ENCODE peak calls at places on chromosomes 3 and 15, in ten cellular contexts. H is neural crest cell, Z is PC-3, B is mammary epithelial cell, C is epithelial cell of esophagus, A is psoas muscle, Y is cardiac muscle cell, P is HL-60, N is NB4, F is AG09309. T is an unnamed sample.

GRCh38 chr15:74610302-74610951 is 5.2 kb upstream of the CLK3 start:
- DNase-seq in H (no peak), Z (no peak), B (no peak), C (no peak), A (no peak), Y (peak; percentile 22), P (no peak), N (peak; percentile 36), F (no peak), T (no peak)

GRCh38 chr3:31210068-31210650 is 315.7 kb upstream of the GADL1 start:
- DNase-seq in H (no peak), Z (no peak), B (no peak), C (peak; percentile 12), A (no peak), Y (peak; percentile 42), P (peak; percentile 52), N (peak; percentile 66), F (no peak), T (no peak)

GRCh38 chr3:50365080-50365841 is 5.9 kb upstream of the TMEM115 start:
- DNase-seq in H (peak; percentile 73), Z (peak; percentile 82), B (peak; percentile 85), C (peak; percentile 95), A (peak; percentile 90), Y (peak; percentile 86), P (peak; percentile 84), N (no peak), F (no peak), T (peak; percentile 88)

GRCh38 chr15:57354436-57355123 is 21.7 kb upstream of the CGNL1 start:
- DNase-seq in H (no peak), Z (no peak), B (no peak), C (no peak), A (no peak), Y (no peak), P (no peak), N (no peak), F (no peak), T (no peak)

GRCh38 chr15:58336161-58336560 is 95.6 kb upstream of the LIPC start:
- DNase-seq in H (no peak), Z (no peak), B (no peak), C (no peak), A (no peak), Y (no peak), P (no peak), N (no peak), F (no peak), T (no peak)

GRCh38 chr15:52749250-52749649 is 40.9 kb downstream of the ONECUT1 start:
- DNase-seq in H (no peak), Z (no peak), B (no peak), C (no peak), A (no peak), Y (no peak), P (no peak), N (peak; percentile 31), F (no peak), T (no peak)

GRCh38 chr3:46470831-46471230 is 6.1 kb upstream of the LTF start:
- DNase-seq in H (no peak), Z (no peak), B (no peak), C (no peak), A (no peak), Y (no peak), P (no peak), N (no peak), F (no peak), T (no peak)

GRCh38 chr15:49182128-49182527 is 12.1 kb downstream of the GALK2 start:
- DNase-seq in H (no peak), Z (no peak), B (no peak), C (no peak), A (no peak), Y (no peak), P (no peak), N (no peak), F (no peak), T (no peak)

GRCh38 chr3:58588030-58588614 is 10.9 kb upstream of the FAM107A start:
- DNase-seq in H (peak; percentile 55), Z (peak; percentile 48), B (no peak), C (peak; percentile 46), A (no peak), Y (peak; percentile 85), P (no peak), N (peak; percentile 34), F (no peak), T (no peak)

GRCh38 chr15:38647683-38648082 is 83.1 kb upstream of the RASGRP1 start:
- DNase-seq in H (no peak), Z (peak; percentile 63), B (peak; percentile 56), C (peak; percentile 74), A (no peak), Y (peak; percentile 24), P (no peak), N (no peak), F (no peak), T (peak; percentile 73)
- TF ChIP-seq CTCF in H (peak; percentile 51), Z (peak; percentile 69), B (peak; percentile 74), C (peak; percentile 70), A (no peak), Y (peak; percentile 47), P (no peak), N (no peak), F (peak; percentile 49), T (peak; percentile 43)

DNA sequence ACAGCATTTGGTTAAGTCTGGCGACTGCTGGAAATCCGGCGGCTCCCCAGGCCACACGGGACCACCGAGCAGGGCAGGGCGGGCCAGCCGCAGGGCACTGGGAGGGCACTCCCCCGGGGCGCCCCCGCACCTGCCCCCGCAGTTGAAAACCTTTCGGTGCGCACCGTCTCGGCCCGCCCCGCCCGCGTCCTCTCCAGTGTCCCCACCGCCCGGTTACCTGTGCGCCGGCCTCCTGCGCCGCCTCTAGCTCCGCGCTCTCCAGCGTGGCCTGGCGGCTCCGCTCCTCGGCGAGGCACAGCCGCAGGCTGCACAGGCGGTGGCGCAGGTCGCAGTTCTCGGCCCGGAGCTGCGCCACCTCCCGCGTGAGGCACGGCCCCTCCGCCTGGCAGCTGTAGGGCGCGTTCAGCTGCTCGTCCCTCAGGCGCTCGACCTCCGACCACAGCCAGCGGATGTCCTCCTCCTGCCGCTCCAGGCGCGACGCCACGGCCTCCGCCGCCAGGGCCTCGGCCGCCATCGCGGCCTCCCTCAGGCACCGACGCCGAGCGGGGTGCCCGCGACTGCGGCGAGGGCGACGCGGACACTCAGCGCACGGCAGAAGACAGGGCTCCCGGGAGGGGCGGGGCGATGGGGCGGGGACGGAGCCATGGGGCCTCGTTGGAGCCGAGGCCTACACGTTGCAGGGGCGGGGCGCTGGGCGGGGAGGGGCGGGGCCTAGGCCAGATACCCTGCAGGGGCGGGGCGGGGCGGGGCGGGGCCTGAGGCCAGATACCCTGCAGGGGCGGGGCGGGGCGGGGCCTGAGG is at the start of gene TARS3:
- DNase-seq in H (peak; percentile 78), Z (peak; percentile 83), B (peak; percentile 84), C (peak; percentile 93), A (peak; percentile 98), Y (peak; percentile 94), P (peak; percentile 94), N (peak; percentile 95), F (peak; percentile 38), T (peak; percentile 71)
- TF ChIP-seq CTCF in H (peak; percentile 25), Z (no peak), B (peak; percentile 34), C (no peak), A (no peak), Y (peak; percentile 10), P (no peak), N (peak; percentile 7), F (no peak), T (peak; percentile 27)

GRCh38 chr3:157182879-157183278 is 22.9 kb upstream of the CCNL1 start:
- DNase-seq in H (no peak), Z (no peak), B (no peak), C (no peak), A (no peak), Y (no peak), P (no peak), N (peak; percentile 19), F (no peak), T (no peak)
- TF ChIP-seq CTCF in H (no peak), Z (peak; percentile 34), B (no peak), C (peak; percentile 8), A (no peak), Y (no peak), P (no peak), N (peak; percentile 17), F (peak; percentile 36), T (no peak)

DNA sequence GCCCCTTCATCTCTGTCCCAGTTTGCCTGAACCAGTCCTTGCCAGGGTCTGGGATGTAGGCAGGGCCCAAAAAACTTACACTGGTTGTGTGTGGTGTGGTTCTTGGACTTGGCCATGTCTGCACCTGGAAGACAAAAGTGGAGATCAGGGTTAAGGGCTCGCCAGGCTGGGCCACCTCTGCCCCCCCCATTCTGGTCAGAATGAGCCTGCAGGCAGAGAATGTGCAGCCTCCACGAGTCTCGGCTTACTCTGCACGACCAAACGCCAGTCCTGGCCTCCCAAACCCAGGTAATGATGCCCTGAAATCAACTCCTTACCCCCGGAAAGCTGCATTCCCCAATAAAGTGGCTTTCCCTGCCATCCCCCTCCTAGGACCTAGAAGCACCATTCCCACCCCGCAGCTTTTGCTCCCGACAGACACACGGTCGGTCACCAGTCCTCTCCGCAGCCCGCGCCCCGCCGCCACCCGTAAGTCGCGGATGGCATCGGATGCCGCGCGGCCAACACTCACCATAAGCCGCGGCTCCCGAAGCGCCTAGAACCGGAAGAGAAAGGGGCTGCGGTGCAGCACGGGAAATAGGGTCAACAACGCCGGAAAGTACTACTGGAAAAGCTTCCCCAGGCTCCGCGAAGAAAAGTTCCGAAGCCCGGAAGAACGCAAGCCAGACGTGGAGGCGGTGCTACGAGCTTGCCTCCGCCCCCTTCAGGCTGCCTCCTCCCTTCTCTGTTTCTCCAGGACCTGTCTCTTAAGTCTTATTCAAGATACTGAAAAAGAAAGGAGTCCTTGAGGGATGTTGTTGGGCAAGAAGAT is at the start of gene RPL29:
- DNase-seq in H (peak; percentile 85), Z (peak; percentile 96), B (peak; percentile 90), C (peak; percentile 97), A (peak; percentile 94), Y (peak; percentile 93), P (peak; percentile 95), N (peak; percentile 96), F (peak; percentile 85), T (peak; percentile 89)
- TF ChIP-seq CTCF in H (peak; percentile 23), Z (no peak), B (no peak), C (peak; percentile 24), A (no peak), Y (no peak), P (no peak), N (no peak), F (peak; percentile 9), T (no peak)

DNA sequence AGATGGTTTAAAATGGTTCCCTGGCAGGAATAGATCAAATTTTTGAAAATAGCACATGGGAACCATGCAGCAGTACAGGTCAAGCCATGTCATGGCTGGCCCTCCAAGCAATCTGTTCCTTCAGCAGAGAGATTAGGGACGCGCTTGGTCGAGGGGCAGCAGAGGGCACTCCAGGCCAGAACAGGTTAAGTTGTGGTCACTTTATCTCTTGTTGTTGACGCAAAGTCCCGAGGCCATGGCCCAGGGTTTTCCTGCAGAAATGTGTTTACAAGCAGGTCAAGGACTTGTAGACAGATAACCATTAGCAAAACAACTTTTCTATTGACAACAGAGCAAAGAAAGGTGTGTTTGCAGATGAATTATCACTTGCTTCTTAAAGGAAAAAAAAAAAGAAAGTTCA is 570.0 kb upstream of the NR2F2 start:
- DNase-seq in H (peak; percentile 37), Z (peak; percentile 4), B (no peak), C (no peak), A (no peak), Y (peak; percentile 46), P (peak; percentile 7), N (peak; percentile 60), F (no peak), T (no peak)
- TF ChIP-seq CTCF in H (no peak), Z (no peak), B (no peak), C (no peak), A (no peak), Y (no peak), P (no peak), N (peak; percentile 8), F (no peak), T (no peak)

GRCh38 chr3:197021231-197021630 is 8.4 kb downstream of the MELTF start:
- DNase-seq in H (no peak), Z (no peak), B (no peak), C (no peak), A (no peak), Y (no peak), P (no peak), N (no peak), F (no peak), T (no peak)
- TF ChIP-seq CTCF in H (no peak), Z (no peak), B (no peak), C (no peak), A (no peak), Y (no peak), P (no peak), N (no peak), F (no peak), T (no peak)